ENCODE peak calls at places on chromosomes 13 and 19, in nine cellular contexts. C is heart left ventricle; O is ELR; P is heart right ventricle; U is D341Med; J is stimulated activated CD4-positive, alpha-beta T cell treated with anti-CD3 and anti-CD28 coated beads, Interleukin-4, amount 100 ng/mL, for 1 hour; I is SK-N-SH; K is AG08395; N is DMS53. M is an unnamed sample.

GRCh38 chr13:28744656-28745055 is 25.9 kb upstream of the SLC46A3 start:
- DNase-seq in C (no peak), O (no peak), P (no peak), U (no peak), J (no peak), I (no peak), K (no peak), N (no peak), M (no peak)

GRCh38 chr19:52397310-52398090 is at the start of gene ZNF528:
- DNase-seq in C (peak; percentile 98), O (peak; percentile 95), P (peak; percentile 98), U (peak; percentile 99), J (peak; percentile 95), I (peak; percentile 95), K (peak; percentile 99), N (peak; percentile 95), M (peak; percentile 97)

GRCh38 chr19:3868770-3869456 is at the start of gene ZFR2:
- DNase-seq in C (no peak), O (peak; percentile 15), P (no peak), U (peak; percentile 78), J (peak; percentile 37), I (peak; percentile 86), K (no peak), N (no peak), M (peak; percentile 68)

GRCh38 chr13:90533866-90534265 is 813.6 kb upstream of the MIR17HG start:
- DNase-seq in C (no peak), O (no peak), P (no peak), U (no peak), J (no peak), I (no peak), K (no peak), N (no peak), M (no peak)

GRCh38 chr19:16588089-16588823 is 16.0 kb upstream of the SLC35E1 start:
- DNase-seq in C (no peak), O (no peak), P (peak; percentile 34), U (no peak), J (peak; percentile 47), I (peak; percentile 68), K (no peak), N (peak; percentile 55), M (peak; percentile 83)

GRCh38 chr13:51849145-51850101 is 4.4 kb upstream of the TMEM272 start:
- DNase-seq in C (no peak), O (peak; percentile 50), P (no peak), U (peak; percentile 73), J (peak; percentile 40), I (peak; percentile 74), K (peak; percentile 19), N (peak; percentile 37), M (peak; percentile 71)

GRCh38 chr19:6983448-6983847 is 37.8 kb downstream of the MBD3L2B start:
- DNase-seq in C (no peak), O (peak; percentile 7), P (no peak), U (no peak), J (no peak), I (no peak), K (no peak), N (no peak), M (no peak)

GRCh38 chr13:94154362-94154761 is 325.1 kb downstream of the DCT start:
- DNase-seq in C (no peak), O (no peak), P (no peak), U (no peak), J (no peak), I (no peak), K (peak; percentile 68), N (no peak), M (no peak)

GRCh38 chr13:51223284-51224270 is 1.4 kb downstream of the FAM124A start:
- DNase-seq in C (peak; percentile 39), O (no peak), P (no peak), U (peak; percentile 60), J (no peak), I (no peak), K (no peak), N (no peak), M (no peak)

GRCh38 chr13:46913757-46914156 is 16.9 kb upstream of the HTR2A start:
- DNase-seq in C (no peak), O (no peak), P (no peak), U (no peak), J (no peak), I (no peak), K (no peak), N (no peak), M (no peak)

GRCh38 chr13:34913040-34913439 is 29.0 kb upstream of the NBEA start:
- DNase-seq in C (no peak), O (peak; percentile 12), P (no peak), U (peak; percentile 15), J (no peak), I (no peak), K (peak; percentile 24), N (no peak), M (no peak)

GRCh38 chr19:33473644-33474305 is 47.8 kb downstream of the PEPD start:
- DNase-seq in C (no peak), O (peak; percentile 70), P (no peak), U (peak; percentile 17), J (no peak), I (no peak), K (peak; percentile 40), N (no peak), M (peak; percentile 39)

GRCh38 chr19:48962029-48962848 is 2.9 kb upstream of the FTL start:
- DNase-seq in C (peak; percentile 80), O (peak; percentile 80), P (peak; percentile 54), U (no peak), J (peak; percentile 23), I (no peak), K (no peak), N (peak; percentile 89), M (peak; percentile 74)

GRCh38 chr13:75725784-75726183 is 89.7 kb downstream of the LMO7 start:
- DNase-seq in C (no peak), O (no peak), P (no peak), U (no peak), J (no peak), I (no peak), K (no peak), N (no peak), M (no peak)

GRCh38 chr13:50682966-50683365 is 160.5 kb downstream of the DLEU7 start:
- DNase-seq in C (no peak), O (no peak), P (no peak), U (no peak), J (no peak), I (no peak), K (no peak), N (no peak), M (no peak)

GRCh38 chr19:34269968-34270621 is 15.7 kb downstream of the GARRE1 start:
- DNase-seq in C (peak; percentile 71), O (peak; percentile 85), P (peak; percentile 57), U (no peak), J (peak; percentile 45), I (no peak), K (peak; percentile 43), N (peak; percentile 35), M (peak; percentile 88)

GRCh38 chr13:72397265-72397664 is 330.2 kb downstream of the MZT1 start:
- DNase-seq in C (no peak), O (no peak), P (no peak), U (no peak), J (no peak), I (no peak), K (no peak), N (no peak), M (no peak)

GRCh38 chr19:45070861-45071544 is 5.3 kb downstream of the ZNF296 start:
- DNase-seq in C (no peak), O (no peak), P (no peak), U (no peak), J (no peak), I (peak; percentile 31), K (no peak), N (no peak), M (no peak)

GRCh38 chr19:58243351-58243750 is 14.6 kb downstream of the ZNF544 start:
- DNase-seq in C (no peak), O (no peak), P (no peak), U (no peak), J (no peak), I (no peak), K (no peak), N (no peak), M (no peak)

GRCh38 chr13:34412817-34413365 is 529.2 kb upstream of the NBEA start:
- DNase-seq in C (no peak), O (peak; percentile 47), P (no peak), U (no peak), J (no peak), I (no peak), K (no peak), N (peak; percentile 40), M (no peak)

GRCh38 chr13:51734786-51735185 is 69.2 kb downstream of the DHRS12 start:
- DNase-seq in C (no peak), O (no peak), P (no peak), U (no peak), J (no peak), I (no peak), K (no peak), N (no peak), M (no peak)

GRCh38 chr19:44757735-44758505 is 9.4 kb downstream of the BCL3 start:
- DNase-seq in C (peak; percentile 91), O (peak; percentile 51), P (peak; percentile 87), U (peak; percentile 36), J (no peak), I (peak; percentile 87), K (peak; percentile 47), N (no peak), M (no peak)

GRCh38 chr13:79482271-79482970 is 1.5 kb downstream of the NDFIP2 start:
- DNase-seq in C (no peak), O (peak; percentile 35), P (no peak), U (no peak), J (no peak), I (no peak), K (no peak), N (no peak), M (no peak)

GRCh38 chr13:50104493-50104892 is 89.2 kb downstream of the KCNRG start:
- DNase-seq in C (no peak), O (no peak), P (no peak), U (no peak), J (no peak), I (no peak), K (peak; percentile 14), N (no peak), M (no peak)

GRCh38 chr19:48680436-48681126 is 7.8 kb upstream of the NTN5 start:
- DNase-seq in C (no peak), O (no peak), P (no peak), U (no peak), J (no peak), I (no peak), K (no peak), N (no peak), M (no peak)